ENCODE peak calls at places on chromosomes 6 and 20, in ten cellular contexts. I is activated naive CD8-positive, alpha-beta T cell treated with anti-CD3 and anti-CD28 coated beads, Interleukin-2, amount 50 U/mL, for 24 hours; Y is GM12865; C is H1; L is NCI-H2029 treated with DMSO at 0.1 percent for 48 hours; Q is stimulated activated CD4-positive, alpha-beta T cell treated with anti-CD3 and anti-CD28 coated beads, Interleukin-12 subunit alpha, Interleukin-12 subunit beta, amount 100 ng/mL, for 4 hours; E is activated CD4-positive, alpha-beta memory T cell treated with anti-CD3 and anti-CD28 coated beads for 36 hours; H is AG08395; V is bronchial epithelial cell; S is kidney. F is an unnamed sample.
A peak's percentile ranks its signal among the peaks of the same experiment; 100 is the strongest.

GRCh38 chr20:48406462-48407235 is 421.1 kb downstream of the PREX1 start:
- DNase-seq in I (peak; percentile 44), Y (peak; percentile 6), C (no peak), L (no peak), Q (no peak), E (peak; percentile 49), H (no peak), V (no peak), S (no peak), F (no peak)

GRCh38 chr6:55820696-55821095 is 54.7 kb downstream of the BMP5 start:
- DNase-seq in I (no peak), Y (no peak), C (no peak), L (no peak), Q (no peak), E (no peak), H (no peak), V (no peak), S (no peak), F (no peak)

GRCh38 chr6:35016417-35017221 is 124.5 kb downstream of the TCP11 start:
- DNase-seq in I (no peak), Y (no peak), C (no peak), L (peak; percentile 18), Q (no peak), E (no peak), H (peak; percentile 38), V (no peak), S (no peak), F (no peak)

GRCh38 chr6:19472850-19473249 is 364.3 kb upstream of the ID4 start:
- DNase-seq in I (no peak), Y (no peak), C (peak; percentile 85), L (no peak), Q (no peak), E (no peak), H (peak; percentile 17), V (peak; percentile 15), S (no peak), F (peak; percentile 49)

GRCh38 chr20:63873477-63873971 is 8.5 kb downstream of the TPD52L2 start:
- DNase-seq in I (no peak), Y (no peak), C (no peak), L (no peak), Q (peak; percentile 36), E (peak; percentile 77), H (peak; percentile 68), V (peak; percentile 97), S (no peak), F (peak; percentile 95)

GRCh38 chr6:113674075-113674474 is 183.1 kb upstream of the MARCKS start:
- DNase-seq in I (no peak), Y (no peak), C (no peak), L (peak; percentile 93), Q (no peak), E (no peak), H (no peak), V (no peak), S (no peak), F (no peak)

GRCh38 chr20:20843982-20844381 is 131.5 kb upstream of the RALGAPA2 start:
- DNase-seq in I (no peak), Y (no peak), C (no peak), L (no peak), Q (no peak), E (no peak), H (no peak), V (peak; percentile 22), S (no peak), F (peak; percentile 42)

GRCh38 chr6:44049163-44049988 is 77.9 kb downstream of the MRPL14 start:
- DNase-seq in I (no peak), Y (peak; percentile 46), C (no peak), L (no peak), Q (no peak), E (no peak), H (peak; percentile 54), V (peak; percentile 73), S (peak; percentile 32), F (peak; percentile 88)

GRCh38 chr6:86016567-86016966 is 373.9 kb upstream of the SYNCRIP start:
- DNase-seq in I (no peak), Y (no peak), C (no peak), L (no peak), Q (no peak), E (no peak), H (no peak), V (no peak), S (no peak), F (no peak)

GRCh38 chr6:147205690-147206600 is 1.7 kb downstream of the STXBP5 start:
- DNase-seq in I (no peak), Y (no peak), C (no peak), L (no peak), Q (no peak), E (no peak), H (peak; percentile 8), V (no peak), S (no peak), F (no peak)

GRCh38 chr6:133953634-133954415 is 801 bp downstream of the TBPL1 start:
- DNase-seq in I (no peak), Y (peak; percentile 23), C (no peak), L (no peak), Q (no peak), E (no peak), H (no peak), V (no peak), S (no peak), F (no peak)

GRCh38 chr6:89559487-89559886 is 79.1 kb downstream of the LYRM2 start:
- DNase-seq in I (no peak), Y (no peak), C (no peak), L (no peak), Q (no peak), E (no peak), H (no peak), V (no peak), S (no peak), F (no peak)

GRCh38 chr20:6178537-6178936 is 55.7 kb upstream of the FERMT1 start:
- DNase-seq in I (no peak), Y (no peak), C (no peak), L (no peak), Q (no peak), E (no peak), H (peak; percentile 8), V (peak; percentile 53), S (no peak), F (peak; percentile 72)

GRCh38 chr6:106060167-106060566 is 26.0 kb upstream of the PRDM1 start:
- DNase-seq in I (no peak), Y (no peak), C (no peak), L (no peak), Q (no peak), E (no peak), H (no peak), V (no peak), S (no peak), F (no peak)

GRCh38 chr6:21402368-21402767 is 191.2 kb upstream of the SOX4 start:
- DNase-seq in I (peak; percentile 9), Y (peak; percentile 63), C (no peak), L (no peak), Q (no peak), E (peak; percentile 72), H (peak; percentile 75), V (no peak), S (no peak), F (no peak)

GRCh38 chr20:59333260-59333845 is 32.9 kb downstream of the EDN3 start:
- DNase-seq in I (no peak), Y (no peak), C (no peak), L (no peak), Q (no peak), E (no peak), H (no peak), V (no peak), S (no peak), F (no peak)

GRCh38 chr6:132887204-132887603 is 72.8 kb downstream of the RPS12 start:
- DNase-seq in I (no peak), Y (no peak), C (no peak), L (no peak), Q (no peak), E (no peak), H (no peak), V (peak; percentile 86), S (no peak), F (no peak)

GRCh38 chr20:41293269-41294037 is 24.1 kb downstream of the ZHX3 start:
- DNase-seq in I (no peak), Y (no peak), C (no peak), L (no peak), Q (no peak), E (no peak), H (peak; percentile 40), V (peak; percentile 41), S (no peak), F (no peak)

GRCh38 chr6:527989-528673 is 128.8 kb downstream of the HUS1B start:
- DNase-seq in I (no peak), Y (no peak), C (no peak), L (no peak), Q (no peak), E (no peak), H (no peak), V (no peak), S (no peak), F (no peak)

GRCh38 chr6:87082160-87082721 is 12.7 kb downstream of the CGA start:
- DNase-seq in I (no peak), Y (peak; percentile 46), C (no peak), L (no peak), Q (no peak), E (no peak), H (no peak), V (no peak), S (no peak), F (no peak)

GRCh38 chr6:209432-210103 is 82.7 kb upstream of the DUSP22 start:
- DNase-seq in I (no peak), Y (peak; percentile 91), C (no peak), L (no peak), Q (peak; percentile 56), E (peak; percentile 90), H (no peak), V (no peak), S (no peak), F (no peak)

GRCh38 chr6:111727798-111728197 is 122.1 kb upstream of the TRAF3IP2 start:
- DNase-seq in I (no peak), Y (no peak), C (no peak), L (no peak), Q (no peak), E (no peak), H (no peak), V (no peak), S (no peak), F (peak; percentile 27)

GRCh38 chr20:57040461-57040860 is 226.0 kb downstream of the BMP7 start:
- DNase-seq in I (no peak), Y (no peak), C (no peak), L (no peak), Q (no peak), E (no peak), H (no peak), V (no peak), S (no peak), F (no peak)

GRCh38 chr6:161079566-161080262 is 88.1 kb downstream of the MAP3K4 start:
- DNase-seq in I (peak; percentile 56), Y (no peak), C (no peak), L (no peak), Q (peak; percentile 40), E (peak; percentile 89), H (peak; percentile 63), V (peak; percentile 91), S (no peak), F (peak; percentile 73)

GRCh38 chr6:142846883-142847287 is 98.1 kb downstream of the HIVEP2 start:
- DNase-seq in I (no peak), Y (peak; percentile 78), C (no peak), L (no peak), Q (no peak), E (no peak), H (peak; percentile 80), V (peak; percentile 92), S (no peak), F (peak; percentile 74)

GRCh38 chr20:32018269-32019155 is 8.3 kb downstream of the CCM2L start:
- DNase-seq in I (peak; percentile 64), Y (no peak), C (peak; percentile 99), L (peak; percentile 77), Q (peak; percentile 48), E (peak; percentile 63), H (no peak), V (no peak), S (peak; percentile 89), F (peak; percentile 53)

GRCh38 chr6:130725551-130725950 is 101.7 kb upstream of the SMLR1 start:
- DNase-seq in I (no peak), Y (no peak), C (no peak), L (no peak), Q (no peak), E (no peak), H (no peak), V (peak; percentile 67), S (no peak), F (no peak)

GRCh38 chr6:80608881-80609280 is 502.4 kb downstream of the BCKDHB start:
- DNase-seq in I (no peak), Y (no peak), C (no peak), L (no peak), Q (no peak), E (no peak), H (peak; percentile 19), V (peak; percentile 43), S (no peak), F (no peak)